ENCODE peak calls at places on chromosomes 7 and 10, in nine cellular contexts. J, U, H, C, S, F, N, D and Y are unnamed samples.
A peak's percentile ranks its signal among the peaks of the same experiment; 100 is the strongest.

GRCh38 chr7:158847451-158847866 is 8.9 kb upstream of the DYNC2I1 start:
- DNase-seq in J (no peak), U (no peak), H (no peak), C (no peak), S (no peak), F (no peak), N (no peak), D (no peak), Y (no peak)

GRCh38 chr7:102425639-102426267 is 7.6 kb upstream of the ORAI2 start:
- DNase-seq in J (peak; percentile 82), U (no peak), H (peak; percentile 95), C (no peak), S (no peak), F (peak; percentile 42), N (peak; percentile 83), D (no peak), Y (peak; percentile 63)

GRCh38 chr7:128121731-128122576 is 90.7 kb upstream of the LRRC4 start:
- DNase-seq in J (peak; percentile 45), U (no peak), H (peak; percentile 94), C (no peak), S (peak; percentile 50), F (no peak), N (no peak), D (no peak), Y (no peak)

GRCh38 chr10:61175331-61175730 is 231.3 kb upstream of the RHOBTB1 start:
- DNase-seq in J (no peak), U (no peak), H (no peak), C (no peak), S (no peak), F (no peak), N (no peak), D (no peak), Y (no peak)

GRCh38 chr7:92768501-92769360 is 67.6 kb downstream of the CDK6 start:
- DNase-seq in J (no peak), U (no peak), H (no peak), C (no peak), S (peak; percentile 53), F (no peak), N (no peak), D (no peak), Y (no peak)

GRCh38 chr7:76040126-76040525 is 7.7 kb downstream of the STYXL1 start:
- DNase-seq in J (no peak), U (no peak), H (no peak), C (no peak), S (no peak), F (no peak), N (no peak), D (no peak), Y (no peak)

GRCh38 chr7:138886501-138886917 is 88.5 kb upstream of the ATP6V0A4 start:
- DNase-seq in J (no peak), U (peak; percentile 56), H (peak; percentile 61), C (peak; percentile 73), S (peak; percentile 70), F (no peak), N (no peak), D (peak; percentile 84), Y (no peak)

GRCh38 chr10:73873843-73874215 is 526 bp downstream of the CAMK2G start:
- DNase-seq in J (no peak), U (no peak), H (no peak), C (peak; percentile 71), S (no peak), F (no peak), N (no peak), D (no peak), Y (no peak)

GRCh38 chr10:119737827-119738226 is 12.0 kb downstream of the INPP5F start:
- DNase-seq in J (peak; percentile 51), U (peak; percentile 86), H (no peak), C (peak; percentile 34), S (peak; percentile 47), F (no peak), N (peak; percentile 30), D (peak; percentile 94), Y (no peak)

GRCh38 chr7:25790261-25790660 is 361.7 kb upstream of the NFE2L3 start:
- DNase-seq in J (no peak), U (no peak), H (no peak), C (no peak), S (no peak), F (no peak), N (no peak), D (no peak), Y (no peak)

GRCh38 chr10:128867119-128867518 is 599.9 kb upstream of the MGMT start:
- DNase-seq in J (no peak), U (no peak), H (no peak), C (no peak), S (no peak), F (no peak), N (no peak), D (no peak), Y (no peak)

GRCh38 chr10:128870830-128871597 is 596.0 kb upstream of the MGMT start:
- DNase-seq in J (no peak), U (no peak), H (no peak), C (no peak), S (no peak), F (no peak), N (no peak), D (no peak), Y (no peak)

GRCh38 chr10:128867819-128868218 is 599.2 kb upstream of the MGMT start:
- DNase-seq in J (no peak), U (no peak), H (no peak), C (no peak), S (no peak), F (no peak), N (no peak), D (no peak), Y (no peak)

GRCh38 chr10:128868481-128868880 is 598.6 kb upstream of the MGMT start:
- DNase-seq in J (no peak), U (no peak), H (no peak), C (no peak), S (no peak), F (no peak), N (no peak), D (no peak), Y (no peak)

GRCh38 chr10:128869101-128869712 is 597.8 kb upstream of the MGMT start:
- DNase-seq in J (no peak), U (no peak), H (no peak), C (no peak), S (no peak), F (no peak), N (no peak), D (no peak), Y (no peak)
- H3K27ac ChIP-seq in J (no peak overlapping the region), U (no peak overlapping the region), H (no peak overlapping the region), C (no peak overlapping the region), S (no peak overlapping the region), F (peak overlapping the region; percentile 38), N (no peak overlapping the region), D (no peak overlapping the region), Y (no peak overlapping the region)

GRCh38 chr10:93468532-93469213 is 13.5 kb downstream of the MYOF start:
- DNase-seq in J (no peak), U (peak; percentile 89), H (no peak), C (no peak), S (no peak), F (no peak), N (no peak), D (peak; percentile 91), Y (no peak)
- TF ChIP-seq POLR2AphosphoS5 in J (no peak), U (peak; percentile 51), H (no peak), C (no peak), S (no peak), F (no peak), N (no peak), D (peak; percentile 88), Y (peak; percentile 46)

DNA sequence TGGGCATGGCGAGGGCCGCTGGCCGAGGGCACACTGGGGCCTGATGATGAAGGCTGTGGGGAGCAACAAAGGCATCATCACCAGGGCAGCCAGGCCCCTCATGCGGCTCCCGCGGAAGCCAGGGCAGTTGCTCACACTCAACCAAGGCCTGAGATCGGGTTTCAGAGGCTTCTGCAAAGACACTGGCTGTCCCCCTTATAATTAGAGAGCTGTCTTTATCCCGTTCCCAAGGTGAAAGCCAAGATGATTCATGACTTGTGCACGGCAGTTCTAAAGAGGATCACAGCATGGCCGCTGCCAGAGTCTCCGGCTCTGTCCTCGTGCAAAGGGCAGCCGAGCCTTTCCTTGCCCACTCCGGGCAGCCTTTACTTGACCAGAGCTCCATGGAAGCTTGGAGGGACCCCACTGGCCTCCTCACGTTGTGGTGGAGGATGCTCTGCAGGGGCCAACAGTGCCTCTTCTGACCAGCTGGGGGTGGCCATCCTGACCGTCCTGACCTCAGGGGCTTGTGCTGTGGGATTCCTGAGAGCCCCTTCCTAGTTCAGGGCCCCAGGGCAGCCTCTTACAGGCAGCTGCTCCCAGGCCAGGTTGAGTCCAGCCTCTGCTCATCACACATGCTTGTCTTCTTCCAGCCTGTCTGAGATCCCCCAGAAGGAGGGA is 82.3 kb downstream of the PRKAG2 start:
- DNase-seq in J (no peak), U (no peak), H (no peak), C (no peak), S (peak; percentile 31), F (no peak), N (no peak), D (no peak), Y (no peak)
- H3K27ac ChIP-seq in J (peak overlapping the region; percentile 81), U (no peak overlapping the region), H (no peak overlapping the region), C (no peak overlapping the region), S (no peak overlapping the region), F (peak overlapping the region; percentile 76), N (no peak overlapping the region), D (no peak overlapping the region), Y (peak overlapping the region; percentile 70)

GRCh38 chr7:21336743-21337142 is 91.1 kb upstream of the SP4 start:
- DNase-seq in J (no peak), U (no peak), H (no peak), C (no peak), S (no peak), F (no peak), N (no peak), D (no peak), Y (no peak)

GRCh38 chr7:21338728-21339164 is 89.1 kb upstream of the SP4 start:
- DNase-seq in J (no peak), U (no peak), H (no peak), C (no peak), S (no peak), F (no peak), N (no peak), D (peak; percentile 77), Y (no peak)
- TF ChIP-seq POLR2AphosphoS5 in J (no peak), U (no peak), H (no peak), C (no peak), S (no peak), F (no peak), N (no peak), D (peak; percentile 51), Y (no peak)

GRCh38 chr10:80927419-80928078 is 389.8 kb downstream of the SH2D4B start:
- DNase-seq in J (no peak), U (no peak), H (no peak), C (no peak), S (no peak), F (no peak), N (no peak), D (no peak), Y (no peak)
- H3K27ac ChIP-seq in J (no peak overlapping the region), U (no peak overlapping the region), H (no peak overlapping the region), C (no peak overlapping the region), S (peak overlapping the region; percentile 33), F (no peak overlapping the region), N (no peak overlapping the region), D (no peak overlapping the region), Y (no peak overlapping the region)